ENCODE peak calls at places on chromosomes 7 and 10, in nine cellular contexts. X, N, L, K, Z, Q, C, U and D are unnamed samples.

GRCh38 chr10:62812672-62813439 is 3.3 kb downstream of the EGR2 start:
- DNase-seq in L (no peak), U (no peak), Q (no peak), C (no peak), Z (no peak), K (no peak), X (no peak), N (no peak), D (no peak)

GRCh38 chr10:4825868-4826787 is at the start of gene AKR1E2:
- DNase-seq in X (peak), U (peak), N (peak), L (peak), C (peak), Z (no peak), Q (peak), K (peak), D (peak)

GRCh38 chr7:93575555-93576397 is 1.3 kb upstream of the CALCR start:
- DNase-seq in C (no peak), U (no peak), Z (no peak), L (peak), N (no peak), K (peak), X (no peak), Q (no peak), D (no peak)

GRCh38 chr10:3363316-3364070 is 190.9 kb upstream of the PITRM1 start:
- DNase-seq in X (no peak), Z (no peak), C (no peak), N (no peak), L (no peak), K (no peak), U (no peak), Q (no peak), D (no peak)

GRCh38 chr7:23356726-23357125 is 57.6 kb downstream of the MALSU1 start:
- DNase-seq in Z (peak), U (no peak), N (no peak), X (no peak), K (no peak), C (no peak), Q (no peak), L (no peak), D (no peak)

GRCh38 chr10:11515596-11516418 is 95.6 kb downstream of the USP6NL start:
- DNase-seq in C (no peak), L (peak), U (no peak), N (peak), K (peak), Q (peak), Z (peak), X (no peak), D (peak)

GRCh38 chr7:119931230-119931824 is 341.6 kb upstream of the KCND2 start:
- DNase-seq in Q (no peak), C (no peak), Z (no peak), X (no peak), U (no peak), L (no peak), N (no peak), K (no peak), D (no peak)

GRCh38 chr10:114518401-114519305 is 114.4 kb upstream of the AFAP1L2 start:
- DNase-seq in C (no peak), N (no peak), Q (no peak), X (no peak), U (no peak), L (no peak), K (no peak), Z (peak), D (no peak)

GRCh38 chr10:88965016-88965415 is 12.4 kb upstream of the ACTA2 start:
- DNase-seq in C (no peak), Z (no peak), X (no peak), K (no peak), U (no peak), N (no peak), Q (no peak), L (no peak), D (no peak)

GRCh38 chr10:111698711-111699110 is 484.9 kb downstream of the GPAM start:
- DNase-seq in U (no peak), C (no peak), N (no peak), X (no peak), Q (no peak), K (no peak), L (no peak), Z (no peak), D (no peak)

GRCh38 chr7:141094336-141095070 is 20.6 kb downstream of the TMEM178B start:
- DNase-seq in L (no peak), K (no peak), N (no peak), X (no peak), Q (no peak), C (no peak), U (no peak), Z (no peak), D (no peak)

GRCh38 chr10:10092581-10092980 is 925.1 kb upstream of the CELF2 start:
- DNase-seq in L (no peak), Q (no peak), U (peak), C (no peak), X (no peak), K (peak), Z (no peak), N (no peak), D (no peak)

GRCh38 chr7:45704683-45705016 is 130.5 kb downstream of the ADCY1 start:
- DNase-seq in U (no peak), C (no peak), N (no peak), K (no peak), Q (peak), L (no peak), X (no peak), Z (no peak), D (no peak)

GRCh38 chr10:12719365-12719764 is 282.1 kb downstream of the CCDC3 start:
- DNase-seq in Q (no peak), L (peak), X (no peak), U (no peak), K (no peak), Z (peak), N (no peak), C (no peak), D (no peak)

GRCh38 chr10:18610517-18610916 is 40.9 kb downstream of the NSUN6 start:
- DNase-seq in L (peak), U (peak), N (no peak), K (no peak), X (no peak), Z (peak), C (no peak), Q (no peak), D (no peak)

GRCh38 chr10:44723654-44724053 is 187.5 kb upstream of the TMEM72 start:
- DNase-seq in U (no peak), Q (peak), X (no peak), N (no peak), K (no peak), Z (peak), C (no peak), L (no peak), D (no peak)

GRCh38 chr7:33973235-33974015 is 68.1 kb downstream of the BMPER start:
- DNase-seq in C (no peak), N (no peak), K (no peak), U (no peak), Z (no peak), Q (no peak), X (no peak), L (no peak), D (no peak)

GRCh38 chr7:158664406-158664805 is 40.2 kb downstream of the NCAPG2 start:
- DNase-seq in C (no peak), Q (no peak), Z (no peak), K (no peak), X (no peak), N (no peak), L (no peak), U (no peak), D (no peak)

GRCh38 chr10:18279202-18279601 is 139.0 kb downstream of the CACNB2 start:
- DNase-seq in L (no peak), C (no peak), U (peak), Q (no peak), N (no peak), Z (no peak), X (no peak), K (no peak), D (no peak)

GRCh38 chr10:113290137-113290536 is 262.7 kb upstream of the HABP2 start:
- DNase-seq in U (no peak), N (no peak), K (no peak), C (no peak), Q (no peak), Z (no peak), L (no peak), X (no peak), D (no peak)

GRCh38 chr7:69695998-69696657 is 97.9 kb downstream of the AUTS2 start:
- DNase-seq in U (no peak), K (no peak), Z (no peak), Q (no peak), C (no peak), L (no peak), N (no peak), X (no peak), D (no peak)

GRCh38 chr7:74372511-74373111 is 81.1 kb upstream of the GTF2IRD1 start:
- DNase-seq in Z (no peak), X (no peak), L (no peak), C (no peak), N (no peak), K (no peak), Q (peak), U (no peak), D (peak)

GRCh38 chr7:85866540-85866939 is 679.7 kb upstream of the SEMA3D start:
- DNase-seq in C (no peak), U (no peak), Q (no peak), K (no peak), N (no peak), L (no peak), X (no peak), Z (no peak), D (no peak)

GRCh38 chr10:29067161-29067560 is 221.7 kb upstream of the LYZL1 start:
- DNase-seq in X (no peak), C (no peak), U (no peak), Q (no peak), K (peak), Z (no peak), L (peak), N (no peak), D (no peak)

GRCh38 chr10:28180654-28181053 is 122.2 kb downstream of the MPP7 start:
- DNase-seq in C (no peak), K (no peak), N (no peak), U (no peak), Z (peak), X (no peak), L (no peak), Q (no peak), D (no peak)

GRCh38 chr10:108095932-108096925 is 931.7 kb upstream of the SORCS1 start:
- DNase-seq in C (no peak), N (no peak), U (no peak), X (no peak), K (peak), L (no peak), Q (peak), Z (peak), D (no peak)

GRCh38 chr10:11326919-11327318 is 284.5 kb downstream of the USP6NL start:
- DNase-seq in N (no peak), U (no peak), Z (no peak), C (no peak), Q (no peak), L (no peak), X (no peak), K (no peak), D (no peak)

GRCh38 chr7:142088022-142088714 is 23.4 kb upstream of the MGAM2 start:
- DNase-seq in C (no peak), K (no peak), X (no peak), Q (no peak), U (no peak), L (no peak), Z (no peak), N (no peak), D (no peak)

GRCh38 chr7:44103941-44104879 is at the start of gene AEBP1:
- DNase-seq in K (peak), Q (peak), N (no peak), L (no peak), Z (no peak), C (peak), X (no peak), U (no peak), D (peak)

GRCh38 chr7:44103566-44103940 is 592 bp upstream of the AEBP1 start:
- DNase-seq in X (no peak), Z (no peak), L (no peak), C (no peak), N (no peak), K (no peak), Q (no peak), U (no peak), D (no peak)

GRCh38 chr7:44106311-44107065 is 2.3 kb downstream of the AEBP1 start:
- DNase-seq in U (no peak), Z (no peak), C (no peak), L (no peak), X (no peak), N (no peak), Q (no peak), K (no peak), D (no peak)

GRCh38 chr7:44105832-44106231 is 1.7 kb downstream of the AEBP1 start:
- DNase-seq in Z (no peak), U (no peak), L (no peak), C (no peak), Q (no peak), N (no peak), K (no peak), X (no peak), D (no peak)

DNA sequence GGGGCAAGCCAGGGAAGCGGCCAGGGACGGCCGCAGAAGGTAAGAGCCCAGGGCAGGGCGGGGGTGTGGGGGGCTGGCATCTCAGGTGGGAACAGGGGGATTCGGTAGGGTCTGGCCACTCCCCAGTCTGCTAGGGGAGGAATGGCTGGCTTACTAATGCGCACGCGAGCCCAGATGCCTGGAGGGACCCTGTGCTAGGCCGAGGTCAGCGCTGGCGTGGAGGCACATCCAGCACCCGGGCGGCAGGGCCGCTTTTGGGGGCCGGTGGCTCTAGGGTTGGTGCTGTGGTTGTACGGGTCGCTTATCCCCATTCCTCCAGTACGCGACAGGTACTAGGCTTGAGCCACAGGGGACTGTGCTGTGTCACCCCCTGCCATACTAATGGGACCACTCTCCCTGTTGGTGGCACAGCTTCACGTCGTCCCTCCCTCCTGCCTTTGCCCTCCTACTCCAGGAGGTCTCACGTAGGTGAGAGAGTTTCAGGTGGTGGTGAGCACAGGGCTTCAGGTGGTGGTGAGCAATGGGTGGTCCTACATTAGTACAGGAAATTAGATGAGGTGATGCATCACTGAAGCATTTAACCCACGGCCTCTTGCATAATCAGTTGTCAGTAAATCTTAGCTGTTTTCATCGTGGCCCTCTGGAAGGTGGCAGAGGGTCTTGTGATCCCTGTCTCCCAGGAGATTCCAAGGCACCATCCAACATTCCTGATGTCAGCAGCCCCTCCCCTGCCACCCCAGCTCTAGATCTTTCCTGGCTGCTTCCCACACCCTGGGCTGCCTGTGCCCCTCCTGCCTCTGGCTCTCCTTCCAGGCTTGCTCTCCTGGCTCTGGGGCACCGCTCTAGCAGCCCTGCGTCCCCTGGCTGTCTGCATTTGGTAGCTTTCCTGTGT is 981 bp downstream of the AEBP1 start:
- DNase-seq in C (no peak), Z (no peak), L (no peak), X (no peak), K (peak), N (no peak), Q (no peak), U (peak), D (no peak)
- TF ChIP-seq CTCF in C (no peak), Z (no peak), L (no peak), X (no peak), K (no peak), N (no peak), Q (no peak), U (no peak), D (no peak)

GRCh38 chr7:110669410-110669809 is 421.5 kb upstream of the LRRN3 start:
- DNase-seq in Q (no peak), U (no peak), N (no peak), L (no peak), K (no peak), C (no peak), Z (peak), X (no peak), D (no peak)
- TF ChIP-seq CTCF in Q (no peak), U (no peak), N (no peak), L (no peak), K (no peak), C (no peak), Z (no peak), X (no peak), D (no peak)

GRCh38 chr7:47392241-47392759 is 189.6 kb downstream of the TNS3 start:
- DNase-seq in U (no peak), N (no peak), Z (no peak), Q (peak), X (no peak), L (no peak), K (no peak), C (no peak), D (no peak)
- TF ChIP-seq CTCF in U (no peak), N (no peak), Z (no peak), Q (no peak), X (peak), L (no peak), K (peak), C (no peak), D (no peak)

DNA sequence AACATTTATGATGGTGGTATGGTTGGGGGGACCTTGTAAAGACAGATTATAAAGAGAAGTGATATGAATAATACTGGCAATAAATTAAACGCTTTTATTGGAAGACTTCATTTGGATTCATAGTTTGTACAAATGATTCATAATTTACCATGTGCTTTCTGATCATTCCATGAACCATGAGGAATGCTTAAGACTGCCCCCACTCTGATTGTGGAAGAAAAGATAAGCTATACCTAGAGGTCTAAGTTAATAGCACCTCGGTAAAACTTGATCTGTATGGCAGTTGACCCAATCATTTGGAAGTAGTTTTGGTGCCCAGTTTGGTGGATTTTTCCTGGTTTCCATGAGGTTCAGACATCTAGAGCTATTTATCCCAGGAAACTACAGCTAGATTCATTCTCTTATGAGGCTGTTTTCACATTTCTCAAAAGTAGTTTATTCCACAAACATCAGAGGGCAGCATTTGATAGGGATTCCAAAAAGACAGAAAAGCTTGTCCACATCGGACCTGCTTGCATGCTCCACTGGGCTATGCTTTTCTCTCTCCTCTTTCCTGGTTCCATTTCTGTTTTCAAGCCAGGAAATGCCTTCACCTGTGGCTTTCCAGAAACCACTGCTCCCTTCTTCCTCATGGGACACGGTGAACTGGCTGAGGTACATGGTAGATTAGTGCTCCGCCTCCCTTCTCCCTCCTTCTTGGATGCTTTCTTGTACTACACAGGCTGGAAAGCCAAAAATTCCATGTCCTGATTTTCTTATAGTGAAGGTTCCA is 29.2 kb downstream of the TFAM start:
- DNase-seq in K (peak), L (peak), X (no peak), Q (no peak), U (peak), N (no peak), C (no peak), Z (peak), D (no peak)
- TF ChIP-seq CTCF in K (peak), L (peak), X (peak), Q (no peak), U (peak), N (no peak), C (no peak), Z (peak), D (no peak)

DNA sequence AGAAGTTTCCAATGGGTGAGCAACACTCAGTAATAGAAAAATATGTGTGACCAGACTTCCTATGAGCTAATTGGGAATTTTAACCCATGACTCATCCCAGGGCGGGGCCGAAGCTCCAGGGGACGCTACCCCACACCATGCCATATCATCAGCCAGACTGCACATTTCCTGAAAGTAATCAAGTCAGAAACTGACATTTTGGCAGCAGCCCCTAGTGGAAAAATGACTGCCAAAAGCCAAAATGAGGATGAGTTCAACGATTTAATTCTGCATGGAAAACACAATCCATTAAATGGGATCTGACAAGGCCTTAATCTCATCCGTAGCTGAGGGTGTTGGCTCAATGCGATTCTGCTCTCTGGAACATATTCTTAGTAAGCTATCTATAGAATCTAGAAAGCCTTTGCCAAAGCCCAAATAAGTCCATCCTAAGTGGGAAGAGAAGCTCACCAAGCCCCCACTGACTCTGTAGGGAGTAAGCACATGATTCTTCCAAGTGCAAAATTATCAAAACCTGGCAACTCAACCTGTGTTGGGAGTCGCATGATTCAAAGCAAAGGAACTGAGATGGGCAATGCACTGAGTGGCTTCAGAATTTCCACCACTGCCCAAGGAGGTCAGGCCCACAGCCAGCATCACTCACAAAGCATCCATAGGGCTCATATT is 93.1 kb upstream of the PDE1C start:
- DNase-seq in K (no peak), C (no peak), Z (peak), N (no peak), U (peak), Q (peak), L (peak), X (no peak), D (no peak)
- TF ChIP-seq CTCF in K (no peak), C (no peak), Z (peak), N (no peak), U (no peak), Q (no peak), L (peak), X (no peak), D (no peak)

GRCh38 chr7:29146888-29147609 is 712 bp upstream of the CPVL start:
- DNase-seq in X (no peak), Z (peak), U (peak), K (peak), Q (peak), L (peak), C (no peak), N (no peak), D (no peak)
- TF ChIP-seq CTCF in X (no peak), Z (peak), U (no peak), K (no peak), Q (no peak), L (no peak), C (peak), N (no peak), D (no peak)

GRCh38 chr7:106064836-106065559 is 47.1 kb downstream of the SYPL1 start:
- DNase-seq in Q (peak), Z (peak), C (no peak), L (peak), N (no peak), X (peak), K (no peak), U (peak), D (no peak)
- TF ChIP-seq CTCF in Q (no peak), Z (no peak), C (no peak), L (no peak), N (no peak), X (no peak), K (no peak), U (no peak), D (no peak)